ENCODE peak calls at places on chromosomes 7 and 10, in seven cellular contexts. One of them, this sample, is unnamed.

GRCh38 chr10:112985701-112986510 is 35.9 kb downstream of the TCF7L2 start:
- DNase-seq in Panc1: no peak
- DNase-seq in HT1080: peak
- DNase-seq in CD8-positive, alpha-beta memory T cell: no peak
- DNase-seq in HepG2: no peak
- DNase-seq in WERI-Rb-1: no peak
- DNase-seq in activated naive CD4-positive, alpha-beta T cell: no peak
- DNase-seq in this sample: no peak

GRCh38 chr10:89003344-89003743 is 12.7 kb downstream of the FAS start:
- DNase-seq in WERI-Rb-1: no peak
- DNase-seq in activated naive CD4-positive, alpha-beta T cell: no peak
- DNase-seq in CD8-positive, alpha-beta memory T cell: no peak
- DNase-seq in HepG2: no peak
- DNase-seq in Panc1: no peak
- DNase-seq in HT1080: no peak
- DNase-seq in this sample: no peak

GRCh38 chr7:12418452-12418851 is 14.8 kb upstream of the VWDE start:
- DNase-seq in activated naive CD4-positive, alpha-beta T cell: no peak
- DNase-seq in CD8-positive, alpha-beta memory T cell: no peak
- DNase-seq in HepG2: no peak
- DNase-seq in WERI-Rb-1: no peak
- DNase-seq in HT1080: no peak
- DNase-seq in Panc1: no peak
- DNase-seq in this sample: no peak

GRCh38 chr7:71682841-71683341 is 550.9 kb downstream of the GALNT17 start:
- DNase-seq in WERI-Rb-1: peak
- DNase-seq in HT1080: no peak
- DNase-seq in CD8-positive, alpha-beta memory T cell: no peak
- DNase-seq in activated naive CD4-positive, alpha-beta T cell: no peak
- DNase-seq in HepG2: no peak
- DNase-seq in Panc1: no peak
- DNase-seq in this sample: no peak

GRCh38 chr7:17660116-17660515 is 280.2 kb downstream of the SNX13 start:
- DNase-seq in activated naive CD4-positive, alpha-beta T cell: no peak
- DNase-seq in CD8-positive, alpha-beta memory T cell: no peak
- DNase-seq in HepG2: no peak
- DNase-seq in WERI-Rb-1: no peak
- DNase-seq in HT1080: no peak
- DNase-seq in Panc1: no peak
- DNase-seq in this sample: no peak

GRCh38 chr7:108459922-108460551 is 3.8 kb upstream of the NRCAM start:
- DNase-seq in WERI-Rb-1: peak
- DNase-seq in activated naive CD4-positive, alpha-beta T cell: no peak
- DNase-seq in Panc1: no peak
- DNase-seq in HT1080: peak
- DNase-seq in HepG2: peak
- DNase-seq in CD8-positive, alpha-beta memory T cell: no peak
- DNase-seq in this sample: peak

GRCh38 chr7:134362587-134363483 is 46.1 kb upstream of the SLC35B4 start:
- DNase-seq in CD8-positive, alpha-beta memory T cell: no peak
- DNase-seq in HT1080: no peak
- DNase-seq in HepG2: no peak
- DNase-seq in Panc1: no peak
- DNase-seq in WERI-Rb-1: no peak
- DNase-seq in activated naive CD4-positive, alpha-beta T cell: no peak
- DNase-seq in this sample: no peak

GRCh38 chr10:122669842-122670241 is 29.8 kb downstream of the C10orf120 start:
- DNase-seq in activated naive CD4-positive, alpha-beta T cell: no peak
- DNase-seq in WERI-Rb-1: no peak
- DNase-seq in Panc1: no peak
- DNase-seq in HT1080: no peak
- DNase-seq in HepG2: no peak
- DNase-seq in CD8-positive, alpha-beta memory T cell: no peak
- DNase-seq in this sample: no peak

GRCh38 chr10:76310681-76311080 is 879.3 kb downstream of the LRMDA start:
- DNase-seq in HT1080: no peak
- DNase-seq in activated naive CD4-positive, alpha-beta T cell: no peak
- DNase-seq in CD8-positive, alpha-beta memory T cell: no peak
- DNase-seq in Panc1: no peak
- DNase-seq in HepG2: no peak
- DNase-seq in WERI-Rb-1: no peak
- DNase-seq in this sample: no peak

GRCh38 chr7:1853619-1854520 is 183.8 kb downstream of the ELFN1 start:
- DNase-seq in Panc1: no peak
- DNase-seq in activated naive CD4-positive, alpha-beta T cell: no peak
- DNase-seq in HT1080: no peak
- DNase-seq in HepG2: no peak
- DNase-seq in WERI-Rb-1: peak
- DNase-seq in CD8-positive, alpha-beta memory T cell: peak
- DNase-seq in this sample: peak

GRCh38 chr7:113078321-113078720 is 8.3 kb downstream of the GPR85 start:
- DNase-seq in Panc1: no peak
- DNase-seq in CD8-positive, alpha-beta memory T cell: no peak
- DNase-seq in activated naive CD4-positive, alpha-beta T cell: no peak
- DNase-seq in HepG2: no peak
- DNase-seq in WERI-Rb-1: no peak
- DNase-seq in HT1080: no peak
- DNase-seq in this sample: no peak

GRCh38 chr7:99559276-99559915 is 954 bp downstream of the ZNF655 start:
- DNase-seq in HepG2: no peak
- DNase-seq in HT1080: peak
- DNase-seq in activated naive CD4-positive, alpha-beta T cell: no peak
- DNase-seq in Panc1: no peak
- DNase-seq in WERI-Rb-1: no peak
- DNase-seq in CD8-positive, alpha-beta memory T cell: no peak
- DNase-seq in this sample: no peak

GRCh38 chr7:113030489-113030888 is 56.1 kb downstream of the GPR85 start:
- DNase-seq in activated naive CD4-positive, alpha-beta T cell: no peak
- DNase-seq in WERI-Rb-1: no peak
- DNase-seq in HT1080: no peak
- DNase-seq in Panc1: no peak
- DNase-seq in HepG2: no peak
- DNase-seq in CD8-positive, alpha-beta memory T cell: no peak
- DNase-seq in this sample: no peak

GRCh38 chr7:155702616-155703015 is 58.2 kb downstream of the RBM33 start:
- DNase-seq in HT1080: peak
- DNase-seq in Panc1: no peak
- DNase-seq in WERI-Rb-1: no peak
- DNase-seq in HepG2: no peak
- DNase-seq in CD8-positive, alpha-beta memory T cell: no peak
- DNase-seq in activated naive CD4-positive, alpha-beta T cell: no peak
- DNase-seq in this sample: no peak

GRCh38 chr7:105185290-105186010 is 171.4 kb downstream of the KMT2E start:
- DNase-seq in WERI-Rb-1: no peak
- DNase-seq in activated naive CD4-positive, alpha-beta T cell: no peak
- DNase-seq in Panc1: no peak
- DNase-seq in HT1080: no peak
- DNase-seq in HepG2: no peak
- DNase-seq in CD8-positive, alpha-beta memory T cell: no peak
- DNase-seq in this sample: no peak

GRCh38 chr7:138449580-138449979 is 10.5 kb upstream of the TRIM24 start:
- DNase-seq in CD8-positive, alpha-beta memory T cell: peak
- DNase-seq in HepG2: no peak
- DNase-seq in activated naive CD4-positive, alpha-beta T cell: no peak
- DNase-seq in HT1080: no peak
- DNase-seq in WERI-Rb-1: peak
- DNase-seq in Panc1: no peak
- DNase-seq in this sample: no peak

GRCh38 chr10:75137533-75138438 is 26.3 kb downstream of the SAMD8 start:
- DNase-seq in activated naive CD4-positive, alpha-beta T cell: no peak
- DNase-seq in Panc1: peak
- DNase-seq in HepG2: no peak
- DNase-seq in WERI-Rb-1: no peak
- DNase-seq in CD8-positive, alpha-beta memory T cell: no peak
- DNase-seq in HT1080: peak
- DNase-seq in this sample: no peak

GRCh38 chr10:12730809-12731519 is 270.5 kb downstream of the CCDC3 start:
- DNase-seq in Panc1: no peak
- DNase-seq in CD8-positive, alpha-beta memory T cell: no peak
- DNase-seq in HepG2: no peak
- DNase-seq in HT1080: no peak
- DNase-seq in WERI-Rb-1: no peak
- DNase-seq in activated naive CD4-positive, alpha-beta T cell: no peak
- DNase-seq in this sample: no peak

GRCh38 chr10:43068781-43069515 is 7.9 kb upstream of the RET start:
- DNase-seq in Panc1: no peak
- DNase-seq in HepG2: no peak
- DNase-seq in HT1080: no peak
- DNase-seq in CD8-positive, alpha-beta memory T cell: peak
- DNase-seq in WERI-Rb-1: no peak
- DNase-seq in activated naive CD4-positive, alpha-beta T cell: no peak
- DNase-seq in this sample: no peak

GRCh38 chr10:15363031-15363430 is 8.1 kb downstream of the FAM171A1 start:
- DNase-seq in Panc1: no peak
- DNase-seq in HepG2: no peak
- DNase-seq in CD8-positive, alpha-beta memory T cell: no peak
- DNase-seq in HT1080: peak
- DNase-seq in activated naive CD4-positive, alpha-beta T cell: no peak
- DNase-seq in WERI-Rb-1: no peak
- DNase-seq in this sample: no peak

GRCh38 chr7:47609803-47610452 is 28.0 kb upstream of the TNS3 start:
- DNase-seq in Panc1: no peak
- DNase-seq in WERI-Rb-1: no peak
- DNase-seq in activated naive CD4-positive, alpha-beta T cell: no peak
- DNase-seq in HepG2: no peak
- DNase-seq in HT1080: no peak
- DNase-seq in CD8-positive, alpha-beta memory T cell: no peak
- DNase-seq in this sample: no peak

GRCh38 chr10:113099431-113100298 is 149.6 kb downstream of the TCF7L2 start:
- DNase-seq in CD8-positive, alpha-beta memory T cell: no peak
- DNase-seq in HepG2: no peak
- DNase-seq in Panc1: no peak
- DNase-seq in HT1080: no peak
- DNase-seq in WERI-Rb-1: no peak
- DNase-seq in activated naive CD4-positive, alpha-beta T cell: no peak
- DNase-seq in this sample: no peak

GRCh38 chr10:104429834-104430233 is 76.2 kb downstream of the CFAP58 start:
- DNase-seq in WERI-Rb-1: no peak
- DNase-seq in CD8-positive, alpha-beta memory T cell: no peak
- DNase-seq in HT1080: no peak
- DNase-seq in Panc1: no peak
- DNase-seq in HepG2: no peak
- DNase-seq in activated naive CD4-positive, alpha-beta T cell: no peak
- DNase-seq in this sample: no peak

GRCh38 chr7:1741751-1742554 is 71.9 kb downstream of the ELFN1 start:
- DNase-seq in HT1080: no peak
- DNase-seq in WERI-Rb-1: peak
- DNase-seq in CD8-positive, alpha-beta memory T cell: no peak
- DNase-seq in HepG2: no peak
- DNase-seq in Panc1: no peak
- DNase-seq in activated naive CD4-positive, alpha-beta T cell: no peak
- DNase-seq in this sample: no peak

GRCh38 chr7:2116086-2116810 is 116.5 kb downstream of the MAD1L1 start:
- DNase-seq in WERI-Rb-1: no peak
- DNase-seq in HT1080: peak
- DNase-seq in activated naive CD4-positive, alpha-beta T cell: no peak
- DNase-seq in CD8-positive, alpha-beta memory T cell: no peak
- DNase-seq in HepG2: peak
- DNase-seq in Panc1: no peak
- DNase-seq in this sample: no peak

GRCh38 chr7:50264908-50265307 is 39.6 kb upstream of the IKZF1 start:
- DNase-seq in HepG2: no peak
- DNase-seq in WERI-Rb-1: no peak
- DNase-seq in Panc1: no peak
- DNase-seq in CD8-positive, alpha-beta memory T cell: peak
- DNase-seq in activated naive CD4-positive, alpha-beta T cell: no peak
- DNase-seq in HT1080: peak
- DNase-seq in this sample: no peak

GRCh38 chr7:31027161-31027965 is 24.7 kb upstream of the ADCYAP1R1 start:
- DNase-seq in WERI-Rb-1: peak
- DNase-seq in HepG2: no peak
- DNase-seq in Panc1: no peak
- DNase-seq in HT1080: no peak
- DNase-seq in CD8-positive, alpha-beta memory T cell: no peak
- DNase-seq in activated naive CD4-positive, alpha-beta T cell: no peak
- DNase-seq in this sample: peak

GRCh38 chr7:135856356-135857144 is 107.9 kb upstream of the FAM180A start:
- DNase-seq in CD8-positive, alpha-beta memory T cell: no peak
- DNase-seq in Panc1: no peak
- DNase-seq in HepG2: no peak
- DNase-seq in activated naive CD4-positive, alpha-beta T cell: no peak
- DNase-seq in WERI-Rb-1: no peak
- DNase-seq in HT1080: peak
- DNase-seq in this sample: no peak

GRCh38 chr7:99840136-99840869 is 12.5 kb downstream of the CYP3A43 start:
- DNase-seq in CD8-positive, alpha-beta memory T cell: no peak
- DNase-seq in HT1080: no peak
- DNase-seq in HepG2: no peak
- DNase-seq in activated naive CD4-positive, alpha-beta T cell: no peak
- DNase-seq in WERI-Rb-1: no peak
- DNase-seq in Panc1: no peak
- DNase-seq in this sample: no peak

GRCh38 chr10:21427804-21428481 is 97.5 kb downstream of the SKIDA1 start:
- DNase-seq in WERI-Rb-1: no peak
- DNase-seq in HepG2: peak
- DNase-seq in CD8-positive, alpha-beta memory T cell: no peak
- DNase-seq in HT1080: peak
- DNase-seq in Panc1: no peak
- DNase-seq in activated naive CD4-positive, alpha-beta T cell: no peak
- DNase-seq in this sample: no peak

GRCh38 chr7:95540366-95540765 is 54.6 kb downstream of the ASB4 start:
- DNase-seq in HT1080: no peak
- DNase-seq in activated naive CD4-positive, alpha-beta T cell: no peak
- DNase-seq in HepG2: no peak
- DNase-seq in WERI-Rb-1: no peak
- DNase-seq in Panc1: no peak
- DNase-seq in CD8-positive, alpha-beta memory T cell: no peak
- DNase-seq in this sample: no peak

This sample was measured in NCI-H2227 treated with DMSO at 0.1 percent for 48 hours.